ENCODE peak calls at places on chromosomes 16 and 17, in eight cellular contexts. One of them, this sample, is unnamed.

GRCh38 chr16:4021070-4021779 is 95.0 kb downstream of the ADCY9 start:
- DNase-seq in mesendoderm: no peak
- DNase-seq in mesenteric fat pad: no peak
- DNase-seq in DMS79: peak; percentile 92
- DNase-seq in stimulated activated CD8-positive, alpha-beta memory T cell treated with anti-CD3 and anti-CD28 coated beads, Interleukin-4, amount 100 ng/mL, for 48 hours: no peak
- DNase-seq in left lobe of liver: peak; percentile 92
- DNase-seq in cardiac fibroblast: no peak
- DNase-seq in AG10803: no peak
- DNase-seq in this sample: no peak

GRCh38 chr17:50487213-50488096 is 8.8 kb downstream of the RSAD1 start:
- DNase-seq in mesendoderm: no peak
- DNase-seq in mesenteric fat pad: no peak
- DNase-seq in DMS79: peak; percentile 46
- DNase-seq in stimulated activated CD8-positive, alpha-beta memory T cell treated with anti-CD3 and anti-CD28 coated beads, Interleukin-4, amount 100 ng/mL, for 48 hours: no peak
- DNase-seq in left lobe of liver: no peak
- DNase-seq in cardiac fibroblast: no peak
- DNase-seq in AG10803: no peak
- DNase-seq in this sample: no peak

GRCh38 chr17:29241015-29241963 is 5.4 kb upstream of the CRYBA1 start:
- DNase-seq in mesendoderm: peak; percentile 96
- DNase-seq in mesenteric fat pad: no peak
- DNase-seq in DMS79: no peak
- DNase-seq in stimulated activated CD8-positive, alpha-beta memory T cell treated with anti-CD3 and anti-CD28 coated beads, Interleukin-4, amount 100 ng/mL, for 48 hours: peak; percentile 52
- DNase-seq in left lobe of liver: no peak
- DNase-seq in cardiac fibroblast: peak; percentile 96
- DNase-seq in AG10803: peak; percentile 97
- DNase-seq in this sample: peak; percentile 91

GRCh38 chr16:24645739-24646645 is 83.5 kb upstream of the TNRC6A start:
- DNase-seq in mesendoderm: no peak
- DNase-seq in mesenteric fat pad: no peak
- DNase-seq in DMS79: no peak
- DNase-seq in stimulated activated CD8-positive, alpha-beta memory T cell treated with anti-CD3 and anti-CD28 coated beads, Interleukin-4, amount 100 ng/mL, for 48 hours: no peak
- DNase-seq in left lobe of liver: no peak
- DNase-seq in cardiac fibroblast: peak; percentile 98
- DNase-seq in AG10803: peak; percentile 99
- DNase-seq in this sample: peak; percentile 85

GRCh38 chr17:9432121-9432866 is 143.3 kb downstream of the STX8 start:
- DNase-seq in mesendoderm: no peak
- DNase-seq in mesenteric fat pad: no peak
- DNase-seq in DMS79: no peak
- DNase-seq in stimulated activated CD8-positive, alpha-beta memory T cell treated with anti-CD3 and anti-CD28 coated beads, Interleukin-4, amount 100 ng/mL, for 48 hours: no peak
- DNase-seq in left lobe of liver: no peak
- DNase-seq in cardiac fibroblast: no peak
- DNase-seq in AG10803: peak; percentile 71
- DNase-seq in this sample: no peak

GRCh38 chr16:2090819-2091721 is 43.3 kb downstream of the TSC2 start:
- DNase-seq in mesendoderm: peak; percentile 88
- DNase-seq in mesenteric fat pad: no peak
- DNase-seq in DMS79: no peak
- DNase-seq in stimulated activated CD8-positive, alpha-beta memory T cell treated with anti-CD3 and anti-CD28 coated beads, Interleukin-4, amount 100 ng/mL, for 48 hours: no peak
- DNase-seq in left lobe of liver: peak; percentile 84
- DNase-seq in cardiac fibroblast: peak; percentile 51
- DNase-seq in AG10803: no peak
- DNase-seq in this sample: no peak

GRCh38 chr17:14038206-14038605 is 31.1 kb upstream of the COX10 start:
- DNase-seq in mesendoderm: peak; percentile 16
- DNase-seq in mesenteric fat pad: no peak
- DNase-seq in DMS79: no peak
- DNase-seq in stimulated activated CD8-positive, alpha-beta memory T cell treated with anti-CD3 and anti-CD28 coated beads, Interleukin-4, amount 100 ng/mL, for 48 hours: no peak
- DNase-seq in left lobe of liver: no peak
- DNase-seq in cardiac fibroblast: peak; percentile 67
- DNase-seq in AG10803: peak; percentile 72
- DNase-seq in this sample: peak; percentile 42

GRCh38 chr17:48241131-48241591 is 133.6 kb downstream of the SNX11 start:
- DNase-seq in mesendoderm: peak; percentile 81
- DNase-seq in mesenteric fat pad: no peak
- DNase-seq in DMS79: no peak
- DNase-seq in stimulated activated CD8-positive, alpha-beta memory T cell treated with anti-CD3 and anti-CD28 coated beads, Interleukin-4, amount 100 ng/mL, for 48 hours: peak; percentile 37
- DNase-seq in left lobe of liver: no peak
- DNase-seq in cardiac fibroblast: peak; percentile 89
- DNase-seq in AG10803: peak; percentile 81
- DNase-seq in this sample: peak; percentile 9

GRCh38 chr17:74646231-74646630 is 22.7 kb upstream of the CD300E start:
- DNase-seq in mesendoderm: peak; percentile 67
- DNase-seq in mesenteric fat pad: no peak
- DNase-seq in DMS79: no peak
- DNase-seq in stimulated activated CD8-positive, alpha-beta memory T cell treated with anti-CD3 and anti-CD28 coated beads, Interleukin-4, amount 100 ng/mL, for 48 hours: no peak
- DNase-seq in left lobe of liver: no peak
- DNase-seq in cardiac fibroblast: peak; percentile 5
- DNase-seq in AG10803: no peak
- DNase-seq in this sample: no peak

GRCh38 chr16:53090271-53090590 is 35.4 kb downstream of the CHD9 start:
- DNase-seq in mesendoderm: no peak
- DNase-seq in mesenteric fat pad: no peak
- DNase-seq in DMS79: no peak
- DNase-seq in stimulated activated CD8-positive, alpha-beta memory T cell treated with anti-CD3 and anti-CD28 coated beads, Interleukin-4, amount 100 ng/mL, for 48 hours: no peak
- DNase-seq in left lobe of liver: no peak
- DNase-seq in cardiac fibroblast: no peak
- DNase-seq in AG10803: no peak
- DNase-seq in this sample: no peak

GRCh38 chr17:71071837-71072236 is 902.5 kb downstream of the KCNJ2 start:
- DNase-seq in mesendoderm: peak; percentile 42
- DNase-seq in mesenteric fat pad: no peak
- DNase-seq in DMS79: no peak
- DNase-seq in stimulated activated CD8-positive, alpha-beta memory T cell treated with anti-CD3 and anti-CD28 coated beads, Interleukin-4, amount 100 ng/mL, for 48 hours: no peak
- DNase-seq in left lobe of liver: no peak
- DNase-seq in cardiac fibroblast: peak; percentile 94
- DNase-seq in AG10803: peak; percentile 92
- DNase-seq in this sample: peak; percentile 61

GRCh38 chr17:35117984-35118383 is 1.7 kb downstream of the RAD51D start:
- DNase-seq in mesendoderm: no peak
- DNase-seq in mesenteric fat pad: no peak
- DNase-seq in DMS79: no peak
- DNase-seq in stimulated activated CD8-positive, alpha-beta memory T cell treated with anti-CD3 and anti-CD28 coated beads, Interleukin-4, amount 100 ng/mL, for 48 hours: no peak
- DNase-seq in left lobe of liver: no peak
- DNase-seq in cardiac fibroblast: peak; percentile 47
- DNase-seq in AG10803: peak; percentile 45
- DNase-seq in this sample: peak; percentile 48

GRCh38 chr16:68884867-68885266 is 41.5 kb downstream of the TANGO6 start:
- DNase-seq in mesendoderm: no peak
- DNase-seq in mesenteric fat pad: no peak
- DNase-seq in DMS79: peak; percentile 57
- DNase-seq in stimulated activated CD8-positive, alpha-beta memory T cell treated with anti-CD3 and anti-CD28 coated beads, Interleukin-4, amount 100 ng/mL, for 48 hours: no peak
- DNase-seq in left lobe of liver: no peak
- DNase-seq in cardiac fibroblast: peak; percentile 35
- DNase-seq in AG10803: no peak
- DNase-seq in this sample: no peak

GRCh38 chr17:74862108-74862901 is 2.6 kb upstream of the GRIN2C start:
- DNase-seq in mesendoderm: peak; percentile 80
- DNase-seq in mesenteric fat pad: no peak
- DNase-seq in DMS79: peak; percentile 3
- DNase-seq in stimulated activated CD8-positive, alpha-beta memory T cell treated with anti-CD3 and anti-CD28 coated beads, Interleukin-4, amount 100 ng/mL, for 48 hours: peak; percentile 87
- DNase-seq in left lobe of liver: no peak
- DNase-seq in cardiac fibroblast: peak; percentile 57
- DNase-seq in AG10803: peak; percentile 36
- DNase-seq in this sample: peak; percentile 72

GRCh38 chr16:11698271-11698689 is 30.0 kb downstream of the SNN start:
- DNase-seq in mesendoderm: no peak
- DNase-seq in mesenteric fat pad: no peak
- DNase-seq in DMS79: no peak
- DNase-seq in stimulated activated CD8-positive, alpha-beta memory T cell treated with anti-CD3 and anti-CD28 coated beads, Interleukin-4, amount 100 ng/mL, for 48 hours: peak; percentile 51
- DNase-seq in left lobe of liver: no peak
- DNase-seq in cardiac fibroblast: no peak
- DNase-seq in AG10803: no peak
- DNase-seq in this sample: no peak

GRCh38 chr17:8019161-8019560 is 16.7 kb downstream of the GUCY2D start:
- DNase-seq in mesendoderm: peak; percentile 31
- DNase-seq in mesenteric fat pad: peak; percentile 59
- DNase-seq in DMS79: no peak
- DNase-seq in stimulated activated CD8-positive, alpha-beta memory T cell treated with anti-CD3 and anti-CD28 coated beads, Interleukin-4, amount 100 ng/mL, for 48 hours: no peak
- DNase-seq in left lobe of liver: peak; percentile 43
- DNase-seq in cardiac fibroblast: no peak
- DNase-seq in AG10803: no peak
- DNase-seq in this sample: no peak

GRCh38 chr17:68184816-68185436 is 62.9 kb upstream of the AMZ2 start:
- DNase-seq in mesendoderm: no peak
- DNase-seq in mesenteric fat pad: peak; percentile 22
- DNase-seq in DMS79: no peak
- DNase-seq in stimulated activated CD8-positive, alpha-beta memory T cell treated with anti-CD3 and anti-CD28 coated beads, Interleukin-4, amount 100 ng/mL, for 48 hours: peak; percentile 64
- DNase-seq in left lobe of liver: no peak
- DNase-seq in cardiac fibroblast: no peak
- DNase-seq in AG10803: no peak
- DNase-seq in this sample: no peak

GRCh38 chr17:5821057-5821456 is 236.7 kb upstream of the NLRP1 start:
- DNase-seq in mesendoderm: peak; percentile 81
- DNase-seq in mesenteric fat pad: no peak
- DNase-seq in DMS79: no peak
- DNase-seq in stimulated activated CD8-positive, alpha-beta memory T cell treated with anti-CD3 and anti-CD28 coated beads, Interleukin-4, amount 100 ng/mL, for 48 hours: no peak
- DNase-seq in left lobe of liver: no peak
- DNase-seq in cardiac fibroblast: no peak
- DNase-seq in AG10803: peak; percentile 36
- DNase-seq in this sample: no peak

GRCh38 chr16:54361246-54361645 is 74.7 kb upstream of the IRX3 start:
- DNase-seq in mesendoderm: no peak
- DNase-seq in mesenteric fat pad: no peak
- DNase-seq in DMS79: no peak
- DNase-seq in stimulated activated CD8-positive, alpha-beta memory T cell treated with anti-CD3 and anti-CD28 coated beads, Interleukin-4, amount 100 ng/mL, for 48 hours: no peak
- DNase-seq in left lobe of liver: no peak
- DNase-seq in cardiac fibroblast: no peak
- DNase-seq in AG10803: no peak
- DNase-seq in this sample: no peak

GRCh38 chr17:8005357-8005756 is 2.9 kb downstream of the GUCY2D start:
- DNase-seq in mesendoderm: no peak
- DNase-seq in mesenteric fat pad: peak; percentile 59
- DNase-seq in DMS79: no peak
- DNase-seq in stimulated activated CD8-positive, alpha-beta memory T cell treated with anti-CD3 and anti-CD28 coated beads, Interleukin-4, amount 100 ng/mL, for 48 hours: no peak
- DNase-seq in left lobe of liver: no peak
- DNase-seq in cardiac fibroblast: no peak
- DNase-seq in AG10803: no peak
- DNase-seq in this sample: peak; percentile 65

GRCh38 chr17:1576500-1576899 is 13.9 kb upstream of the PITPNA start:
- DNase-seq in mesendoderm: no peak
- DNase-seq in mesenteric fat pad: no peak
- DNase-seq in DMS79: no peak
- DNase-seq in stimulated activated CD8-positive, alpha-beta memory T cell treated with anti-CD3 and anti-CD28 coated beads, Interleukin-4, amount 100 ng/mL, for 48 hours: no peak
- DNase-seq in left lobe of liver: no peak
- DNase-seq in cardiac fibroblast: no peak
- DNase-seq in AG10803: no peak
- DNase-seq in this sample: no peak

GRCh38 chr16:65032397-65032796 is 89.5 kb downstream of the CDH11 start:
- DNase-seq in mesendoderm: no peak
- DNase-seq in mesenteric fat pad: no peak
- DNase-seq in DMS79: no peak
- DNase-seq in stimulated activated CD8-positive, alpha-beta memory T cell treated with anti-CD3 and anti-CD28 coated beads, Interleukin-4, amount 100 ng/mL, for 48 hours: no peak
- DNase-seq in left lobe of liver: no peak
- DNase-seq in cardiac fibroblast: no peak
- DNase-seq in AG10803: peak; percentile 27
- DNase-seq in this sample: no peak

GRCh38 chr17:80198144-80198661 is 21.9 kb downstream of the SGSH start:
- DNase-seq in mesendoderm: peak; percentile 44
- DNase-seq in mesenteric fat pad: no peak
- DNase-seq in DMS79: no peak
- DNase-seq in stimulated activated CD8-positive, alpha-beta memory T cell treated with anti-CD3 and anti-CD28 coated beads, Interleukin-4, amount 100 ng/mL, for 48 hours: no peak
- DNase-seq in left lobe of liver: no peak
- DNase-seq in cardiac fibroblast: peak; percentile 17
- DNase-seq in AG10803: no peak
- DNase-seq in this sample: no peak

GRCh38 chr16:73253922-73254480 is 206.1 kb upstream of the ZFHX3 start:
- DNase-seq in mesendoderm: no peak
- DNase-seq in mesenteric fat pad: no peak
- DNase-seq in DMS79: no peak
- DNase-seq in stimulated activated CD8-positive, alpha-beta memory T cell treated with anti-CD3 and anti-CD28 coated beads, Interleukin-4, amount 100 ng/mL, for 48 hours: no peak
- DNase-seq in left lobe of liver: no peak
- DNase-seq in cardiac fibroblast: no peak
- DNase-seq in AG10803: no peak
- DNase-seq in this sample: no peak

GRCh38 chr16:75640598-75640997 is 6.9 kb downstream of the KARS1 start:
- DNase-seq in mesendoderm: peak; percentile 27
- DNase-seq in mesenteric fat pad: no peak
- DNase-seq in DMS79: no peak
- DNase-seq in stimulated activated CD8-positive, alpha-beta memory T cell treated with anti-CD3 and anti-CD28 coated beads, Interleukin-4, amount 100 ng/mL, for 48 hours: no peak
- DNase-seq in left lobe of liver: no peak
- DNase-seq in cardiac fibroblast: no peak
- DNase-seq in AG10803: no peak
- DNase-seq in this sample: no peak

GRCh38 chr17:50219939-50220465 is 18.6 kb upstream of the COL1A1 start:
- DNase-seq in mesendoderm: peak; percentile 53
- DNase-seq in mesenteric fat pad: peak; percentile 82
- DNase-seq in DMS79: no peak
- DNase-seq in stimulated activated CD8-positive, alpha-beta memory T cell treated with anti-CD3 and anti-CD28 coated beads, Interleukin-4, amount 100 ng/mL, for 48 hours: no peak
- DNase-seq in left lobe of liver: peak; percentile 64
- DNase-seq in cardiac fibroblast: peak; percentile 90
- DNase-seq in AG10803: peak; percentile 82
- DNase-seq in this sample: peak; percentile 87

GRCh38 chr16:75251280-75252048 is at the start of gene BCAR1:
- DNase-seq in mesendoderm: peak; percentile 95
- DNase-seq in mesenteric fat pad: no peak
- DNase-seq in DMS79: no peak
- DNase-seq in stimulated activated CD8-positive, alpha-beta memory T cell treated with anti-CD3 and anti-CD28 coated beads, Interleukin-4, amount 100 ng/mL, for 48 hours: peak; percentile 44
- DNase-seq in left lobe of liver: peak; percentile 95
- DNase-seq in cardiac fibroblast: peak; percentile 95
- DNase-seq in AG10803: peak; percentile 92
- DNase-seq in this sample: peak; percentile 94

GRCh38 chr16:4614571-4615388 is at the start of gene UBALD1:
- DNase-seq in mesendoderm: peak; percentile 81
- DNase-seq in mesenteric fat pad: peak; percentile 94
- DNase-seq in DMS79: peak; percentile 57
- DNase-seq in stimulated activated CD8-positive, alpha-beta memory T cell treated with anti-CD3 and anti-CD28 coated beads, Interleukin-4, amount 100 ng/mL, for 48 hours: peak; percentile 85
- DNase-seq in left lobe of liver: peak; percentile 90
- DNase-seq in cardiac fibroblast: peak; percentile 91
- DNase-seq in AG10803: peak; percentile 86
- DNase-seq in this sample: peak; percentile 94

GRCh38 chr16:21203155-21203797 is 8.1 kb downstream of the ZP2 start:
- DNase-seq in mesendoderm: no peak
- DNase-seq in mesenteric fat pad: no peak
- DNase-seq in DMS79: no peak
- DNase-seq in stimulated activated CD8-positive, alpha-beta memory T cell treated with anti-CD3 and anti-CD28 coated beads, Interleukin-4, amount 100 ng/mL, for 48 hours: no peak
- DNase-seq in left lobe of liver: no peak
- DNase-seq in cardiac fibroblast: no peak
- DNase-seq in AG10803: no peak
- DNase-seq in this sample: no peak

GRCh38 chr17:76493505-76494167 is 7.6 kb downstream of the RHBDF2 start:
- DNase-seq in mesendoderm: no peak
- DNase-seq in mesenteric fat pad: no peak
- DNase-seq in DMS79: no peak
- DNase-seq in stimulated activated CD8-positive, alpha-beta memory T cell treated with anti-CD3 and anti-CD28 coated beads, Interleukin-4, amount 100 ng/mL, for 48 hours: peak; percentile 45
- DNase-seq in left lobe of liver: no peak
- DNase-seq in cardiac fibroblast: no peak
- DNase-seq in AG10803: no peak
- DNase-seq in this sample: no peak

GRCh38 chr16:13193721-13194120 is 292.3 kb downstream of the SHISA9 start:
- DNase-seq in mesendoderm: no peak
- DNase-seq in mesenteric fat pad: no peak
- DNase-seq in DMS79: no peak
- DNase-seq in stimulated activated CD8-positive, alpha-beta memory T cell treated with anti-CD3 and anti-CD28 coated beads, Interleukin-4, amount 100 ng/mL, for 48 hours: no peak
- DNase-seq in left lobe of liver: no peak
- DNase-seq in cardiac fibroblast: no peak
- DNase-seq in AG10803: no peak
- DNase-seq in this sample: no peak

GRCh38 chr16:67845291-67846062 is 1.3 kb upstream of the NUTF2 start:
- DNase-seq in mesendoderm: no peak
- DNase-seq in mesenteric fat pad: no peak
- DNase-seq in DMS79: no peak
- DNase-seq in stimulated activated CD8-positive, alpha-beta memory T cell treated with anti-CD3 and anti-CD28 coated beads, Interleukin-4, amount 100 ng/mL, for 48 hours: no peak
- DNase-seq in left lobe of liver: no peak
- DNase-seq in cardiac fibroblast: no peak
- DNase-seq in AG10803: no peak
- DNase-seq in this sample: no peak

GRCh38 chr16:72677662-72678447 is 370.1 kb downstream of the ZFHX3 start:
- DNase-seq in mesendoderm: no peak
- DNase-seq in mesenteric fat pad: no peak
- DNase-seq in DMS79: no peak
- DNase-seq in stimulated activated CD8-positive, alpha-beta memory T cell treated with anti-CD3 and anti-CD28 coated beads, Interleukin-4, amount 100 ng/mL, for 48 hours: no peak
- DNase-seq in left lobe of liver: no peak
- DNase-seq in cardiac fibroblast: no peak
- DNase-seq in AG10803: peak; percentile 29
- DNase-seq in this sample: peak; percentile 12

GRCh38 chr17:27888945-27889344 is 4.2 kb downstream of the LYRM9 start:
- DNase-seq in mesendoderm: peak; percentile 96
- DNase-seq in mesenteric fat pad: no peak
- DNase-seq in DMS79: no peak
- DNase-seq in stimulated activated CD8-positive, alpha-beta memory T cell treated with anti-CD3 and anti-CD28 coated beads, Interleukin-4, amount 100 ng/mL, for 48 hours: no peak
- DNase-seq in left lobe of liver: no peak
- DNase-seq in cardiac fibroblast: peak; percentile 35
- DNase-seq in AG10803: peak; percentile 10
- DNase-seq in this sample: peak; percentile 49

This sample was measured in hepatic stellate cell.